ENCODE peak calls at places on chromosomes 1 and 21, in eight cellular contexts. Y, T, D, F, M, X, L and P are unnamed samples.

GRCh38 chr1:44707112-44707881 is 23.7 kb downstream of the RNU5D-1 start:
- DNase-seq in Y (peak; percentile 96), L (no peak), M (peak; percentile 47), D (peak; percentile 68), X (peak; percentile 70), T (peak; percentile 95), F (no peak), P (no peak)

GRCh38 chr1:107793896-107794440 is 171.0 kb downstream of the VAV3 start:
- DNase-seq in T (no peak), M (no peak), X (no peak), F (no peak), D (no peak), Y (peak; percentile 33), L (no peak), P (no peak)

GRCh38 chr1:65792671-65793358 is at the start of gene PDE4B:
- DNase-seq in T (peak; percentile 63), X (no peak), Y (no peak), D (peak; percentile 33), M (no peak), F (no peak), L (peak; percentile 52), P (no peak)

GRCh38 chr1:44377925-44378784 is 23.1 kb upstream of the ERI3 start:
- DNase-seq in L (peak; percentile 57), M (peak; percentile 74), Y (peak; percentile 15), F (peak; percentile 56), X (peak; percentile 46), D (peak; percentile 75), T (peak; percentile 75), P (peak; percentile 32)

GRCh38 chr1:50369830-50370229 is 53.4 kb downstream of the DMRTA2 start:
- DNase-seq in M (no peak), D (no peak), L (no peak), Y (peak; percentile 4), X (peak; percentile 31), F (no peak), T (no peak), P (no peak)

GRCh38 chr1:53303175-53303574 is 24.7 kb downstream of the LRP8 start:
- DNase-seq in D (no peak), M (no peak), L (no peak), Y (no peak), T (no peak), F (no peak), X (no peak), P (no peak)

GRCh38 chr1:12615916-12616708 is 1.9 kb downstream of the DHRS3 start:
- DNase-seq in F (no peak), M (peak; percentile 42), L (peak; percentile 74), D (peak; percentile 57), X (peak; percentile 58), T (peak; percentile 75), Y (peak; percentile 49), P (peak; percentile 54)

GRCh38 chr1:10338047-10338446 is 60.8 kb upstream of the PGD start:
- DNase-seq in L (no peak), Y (no peak), M (peak; percentile 68), F (peak; percentile 59), D (peak; percentile 61), X (peak; percentile 30), T (peak; percentile 64), P (no peak)

GRCh38 chr1:227540170-227541098 is 22.9 kb upstream of the ZNF678 start:
- DNase-seq in T (no peak), X (no peak), Y (no peak), D (no peak), L (no peak), M (no peak), F (no peak), P (no peak)

GRCh38 chr1:66313446-66313845 is 220.5 kb upstream of the SGIP1 start:
- DNase-seq in D (peak; percentile 56), M (peak; percentile 30), Y (no peak), X (no peak), F (no peak), L (no peak), T (peak; percentile 65), P (no peak)

GRCh38 chr1:36096500-36097412 is 8.1 kb downstream of the ADPRS start:
- DNase-seq in L (no peak), D (peak; percentile 9), T (peak; percentile 53), X (peak; percentile 48), Y (no peak), F (peak; percentile 28), M (no peak), P (no peak)

GRCh38 chr1:228074954-228075730 is 7.4 kb upstream of the ARF1 start:
- DNase-seq in F (no peak), X (no peak), M (no peak), T (peak; percentile 35), Y (no peak), D (no peak), L (peak; percentile 47), P (no peak)

GRCh38 chr1:5099558-5099957 is 445.1 kb downstream of the AJAP1 start:
- DNase-seq in D (no peak), Y (no peak), X (no peak), M (no peak), F (peak; percentile 10), L (no peak), T (no peak), P (no peak)

GRCh38 chr1:109718495-109718894 is 6.4 kb downstream of the GSTM5 start:
- DNase-seq in F (no peak), Y (peak; percentile 21), D (no peak), M (no peak), L (no peak), T (peak; percentile 48), X (peak; percentile 66), P (no peak)

GRCh38 chr1:226584164-226584563 is 35.6 kb downstream of the STUM start:
- DNase-seq in M (no peak), L (no peak), F (peak; percentile 15), Y (no peak), X (no peak), D (peak; percentile 30), T (no peak), P (no peak)

GRCh38 chr1:41423511-41424191 is 60.8 kb downstream of the EDN2 start:
- DNase-seq in F (no peak), M (no peak), Y (no peak), D (no peak), X (no peak), T (no peak), L (peak; percentile 64), P (no peak)

GRCh38 chr1:89519779-89520358 is 4.8 kb upstream of the LRRC8B start:
- DNase-seq in D (peak; percentile 60), Y (peak; percentile 22), T (peak; percentile 71), F (peak; percentile 68), M (peak; percentile 66), L (no peak), X (peak; percentile 26), P (no peak)

DNA sequence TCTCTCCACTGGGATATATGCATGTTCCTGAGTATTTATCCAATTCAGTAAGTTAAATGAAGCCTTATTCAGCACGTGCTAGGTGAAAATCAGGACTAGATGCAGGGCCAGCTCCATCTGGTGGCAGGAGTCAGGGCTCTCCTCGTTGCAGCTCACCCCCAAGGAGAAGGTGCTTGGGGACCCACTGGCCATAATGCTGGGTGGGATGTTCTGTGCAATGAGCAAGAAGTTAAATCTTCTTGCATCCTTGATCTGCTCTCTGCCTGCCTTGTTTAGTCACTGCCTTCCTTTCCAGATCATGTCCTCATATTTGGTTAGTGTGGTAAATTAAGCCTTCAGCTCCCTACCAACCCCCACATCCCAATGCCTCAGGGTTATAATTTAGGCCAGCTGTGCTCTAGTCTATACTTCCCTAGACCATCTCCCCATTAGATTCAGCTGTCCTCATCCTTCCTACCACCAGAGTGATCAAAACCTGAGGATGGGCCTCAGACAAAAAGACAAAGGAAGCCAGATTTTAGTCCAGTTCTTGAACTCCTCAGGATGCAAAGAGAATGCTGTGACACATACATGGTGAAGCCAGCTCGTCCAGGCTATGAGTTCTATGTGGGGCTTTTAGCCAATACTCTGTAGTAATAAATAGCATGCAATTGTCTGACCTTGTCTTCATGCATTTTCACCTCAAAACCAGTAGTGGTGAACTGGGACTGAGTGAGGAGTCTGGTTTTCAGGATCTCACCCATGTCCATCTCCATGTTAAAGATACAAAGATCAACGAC is 55.9 kb downstream of the SEC16B start:
- DNase-seq in T (peak; percentile 81), L (no peak), X (peak; percentile 19), F (peak; percentile 3), Y (peak; percentile 32), D (peak; percentile 56), M (peak; percentile 41), P (no peak)
- TF ChIP-seq CTCF in T (peak; percentile 89), L (no peak), X (peak; percentile 24), F (peak; percentile 62), Y (peak; percentile 79), D (peak; percentile 72), M (peak; percentile 61), P (no peak)

GRCh38 chr1:196603651-196604050 is 4.6 kb downstream of the KCNT2 start:
- DNase-seq in D (no peak), L (no peak), F (no peak), X (no peak), Y (no peak), T (no peak), M (no peak), P (no peak)

GRCh38 chr1:196609114-196609737 is 986 bp upstream of the KCNT2 start:
- DNase-seq in M (no peak), T (peak; percentile 46), F (no peak), Y (no peak), D (no peak), L (no peak), X (peak; percentile 34), P (no peak)

GRCh38 chr1:196611873-196612272 is 3.6 kb upstream of the KCNT2 start:
- DNase-seq in Y (no peak), L (no peak), X (no peak), F (no peak), D (no peak), T (no peak), M (no peak), P (no peak)

GRCh38 chr1:196608401-196609113 is at the start of gene KCNT2:
- DNase-seq in Y (no peak), X (peak; percentile 59), T (peak; percentile 72), D (peak; percentile 91), F (no peak), L (peak; percentile 53), M (peak; percentile 78), P (no peak)

GRCh38 chr1:196607940-196608339 is 300 bp downstream of the KCNT2 start:
- DNase-seq in L (no peak), T (peak; percentile 24), D (peak; percentile 29), F (no peak), M (peak; percentile 17), X (no peak), Y (no peak), P (no peak)
- H3K4me3 ChIP-seq in L (peak overlapping the region; percentile 57), T (peak overlapping the region; percentile 92), D (peak overlapping the region; percentile 82), F (no peak overlapping the region), M (peak overlapping the region; percentile 58), X (peak overlapping the region; percentile 69), Y (no peak overlapping the region), P (no peak overlapping the region)

GRCh38 chr1:201582261-201582951 is 43.5 kb downstream of the NAV1 start:
- DNase-seq in M (peak; percentile 70), T (peak; percentile 84), L (peak; percentile 37), F (no peak), Y (no peak), X (peak; percentile 18), D (peak; percentile 73), P (no peak)
- TF ChIP-seq CTCF in M (peak; percentile 12), T (no peak), L (no peak), F (no peak), Y (no peak), X (no peak), D (peak; percentile 22), P (no peak)

DNA sequence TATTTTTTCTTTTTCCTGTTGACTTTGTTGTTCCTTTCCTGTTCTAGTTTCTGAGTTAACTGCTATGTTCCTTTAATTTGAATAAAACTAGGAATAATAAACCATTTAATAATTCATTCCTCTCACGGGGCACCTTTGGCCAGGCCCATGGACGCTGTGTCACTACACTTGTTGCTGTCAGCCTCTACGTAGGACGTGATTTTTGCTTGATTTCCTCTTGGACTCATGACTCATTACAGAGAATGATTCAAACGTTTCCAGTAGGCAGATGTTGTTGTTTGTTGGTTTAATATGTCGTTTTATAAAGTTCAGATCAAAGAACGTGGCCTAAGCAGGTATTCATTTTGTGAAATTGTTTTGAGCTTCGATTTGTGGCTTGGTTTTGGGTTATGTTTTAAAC is 9.1 kb upstream of the SLC19A1 start:
- DNase-seq in M (peak; percentile 65), T (peak; percentile 75), Y (peak; percentile 42), X (peak; percentile 79), F (no peak), L (peak; percentile 47), D (peak; percentile 60), P (no peak)
- H3K4me3 ChIP-seq in M (no peak overlapping the region), T (no peak overlapping the region), Y (no peak overlapping the region), X (no peak overlapping the region), F (no peak overlapping the region), L (no peak overlapping the region), D (no peak overlapping the region), P (no peak overlapping the region)